ENCODE peak calls at places on chromosomes 1 and 21, in eight cellular contexts. Q is A549, A is OCI-LY7, Y is fibroblast of lung, B is K562, Z is GM23338, C is GM23248, N is mesenchymal stem cell. D is an unnamed sample.
A peak's percentile ranks its signal among the peaks of the same experiment; 100 is the strongest.

GRCh38 chr1:95002657-95003432 is 69.9 kb downstream of the ALG14 start:
- DNase-seq in N (peak; percentile 38), A (no peak), B (peak; percentile 10), C (peak; percentile 63), Z (no peak), Y (peak; percentile 45), Q (no peak), D (no peak)

GRCh38 chr1:105137543-105138444 is 1388.1 kb downstream of the AMY1C start:
- DNase-seq in Y (no peak), Q (no peak), A (peak; percentile 29), C (peak; percentile 11), B (peak; percentile 21), Z (peak; percentile 80), N (peak; percentile 25), D (peak; percentile 35)

GRCh38 chr1:15993666-15994065 is 10.4 kb upstream of the SRARP start:
- DNase-seq in Z (no peak), B (no peak), A (no peak), N (no peak), Y (no peak), C (no peak), Q (no peak), D (no peak)

GRCh38 chr21:38820471-38821239 is 14.9 kb downstream of the ETS2 start:
- DNase-seq in B (no peak), Q (no peak), C (no peak), Y (peak; percentile 62), Z (no peak), A (no peak), N (no peak), D (no peak)

GRCh38 chr21:17775431-17776126 is 43.6 kb downstream of the C21orf91 start:
- DNase-seq in Z (no peak), A (peak; percentile 28), C (no peak), N (no peak), Q (no peak), Y (no peak), B (no peak), D (no peak)

GRCh38 chr1:151612506-151613274 is 840 bp downstream of the SNX27 start:
- DNase-seq in A (peak; percentile 30), Z (peak; percentile 53), N (peak; percentile 54), C (peak; percentile 65), Q (no peak), Y (peak; percentile 17), B (peak; percentile 40), D (peak; percentile 57)

GRCh38 chr1:182029379-182030331 is 31.9 kb downstream of the ZNF648 start:
- DNase-seq in Z (peak; percentile 99), Q (peak; percentile 77), Y (peak; percentile 82), A (peak; percentile 98), B (peak; percentile 97), C (peak; percentile 97), N (peak; percentile 78), D (peak; percentile 99)

GRCh38 chr21:46084041-46084561 is 13.8 kb upstream of the COL6A2 start:
- DNase-seq in A (no peak), B (no peak), Y (no peak), Q (no peak), Z (no peak), C (no peak), N (no peak), D (no peak)

GRCh38 chr1:14945132-14946010 is 208.2 kb upstream of the TMEM51 start:
- DNase-seq in B (no peak), A (no peak), Q (no peak), N (peak; percentile 90), Y (peak; percentile 89), Z (peak; percentile 68), C (peak; percentile 89), D (no peak)

GRCh38 chr1:240515505-240515904 is 96.5 kb downstream of the GREM2 start:
- DNase-seq in Z (no peak), Q (no peak), Y (no peak), A (no peak), C (peak; percentile 57), N (peak; percentile 24), B (no peak), D (no peak)

GRCh38 chr1:201555593-201555945 is 16.6 kb downstream of the NAV1 start:
- DNase-seq in Z (no peak), C (no peak), A (no peak), B (no peak), Q (no peak), N (no peak), Y (no peak), D (no peak)

GRCh38 chr1:29876902-29877301 is 640.6 kb downstream of the PTPRU start:
- DNase-seq in Q (no peak), Y (no peak), N (no peak), B (peak; percentile 23), C (peak; percentile 4), Z (peak; percentile 79), A (no peak), D (no peak)

GRCh38 chr1:223831755-223832636 is 13.8 kb downstream of the TP53BP2 start:
- DNase-seq in Y (peak; percentile 74), A (no peak), B (no peak), Q (peak; percentile 38), C (peak; percentile 84), N (peak; percentile 72), Z (no peak), D (no peak)

DNA sequence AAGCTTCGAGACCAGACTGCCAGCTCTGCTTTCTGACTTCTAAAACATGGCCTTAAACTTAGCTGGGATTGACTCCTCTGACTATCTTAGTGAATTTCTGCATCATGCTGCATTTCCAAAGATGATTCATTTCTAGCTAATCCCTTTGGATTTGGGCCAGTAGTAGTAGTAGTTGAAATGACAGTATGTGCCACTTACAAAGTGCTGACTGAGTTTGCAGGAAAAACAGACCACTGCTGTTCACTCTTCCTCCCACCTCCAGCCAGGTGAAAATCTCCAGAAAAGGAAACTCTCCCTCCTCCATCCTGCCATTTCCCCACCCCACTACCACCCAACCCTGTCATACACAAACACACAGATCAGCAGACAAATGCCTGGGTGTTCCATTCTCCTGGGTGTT is 8.5 kb upstream of the SSX2IP start:
- DNase-seq in B (peak; percentile 59), C (peak; percentile 97), A (no peak), N (peak; percentile 88), Y (peak; percentile 90), Z (no peak), Q (peak; percentile 16), D (no peak)
- H3K27ac ChIP-seq in B (peak overlapping the region; percentile 57), C (peak overlapping the region; percentile 91), A (no peak overlapping the region), N (peak overlapping the region; percentile 66), Y (peak overlapping the region; percentile 69), Z (peak overlapping the region; percentile 48), Q (peak overlapping the region; percentile 14), D (no peak overlapping the region)

GRCh38 chr1:243508303-243508713 is 252.5 kb downstream of the SDCCAG8 start:
- DNase-seq in B (no peak), A (no peak), Q (no peak), Y (no peak), N (no peak), Z (no peak), C (no peak), D (peak; percentile 61)

GRCh38 chr1:243510928-243511327 is 255.1 kb downstream of the SDCCAG8 start:
- DNase-seq in C (no peak), Z (no peak), Y (no peak), Q (no peak), A (no peak), N (no peak), B (no peak), D (no peak)

GRCh38 chr1:243508964-243509363 is 253.1 kb downstream of the SDCCAG8 start:
- DNase-seq in Z (no peak), C (no peak), B (no peak), Y (no peak), A (no peak), N (no peak), Q (no peak), D (no peak)

GRCh38 chr1:243514927-243515326 is 259.1 kb downstream of the SDCCAG8 start:
- DNase-seq in Z (no peak), C (no peak), A (no peak), Q (no peak), B (no peak), Y (no peak), N (no peak), D (no peak)

DNA sequence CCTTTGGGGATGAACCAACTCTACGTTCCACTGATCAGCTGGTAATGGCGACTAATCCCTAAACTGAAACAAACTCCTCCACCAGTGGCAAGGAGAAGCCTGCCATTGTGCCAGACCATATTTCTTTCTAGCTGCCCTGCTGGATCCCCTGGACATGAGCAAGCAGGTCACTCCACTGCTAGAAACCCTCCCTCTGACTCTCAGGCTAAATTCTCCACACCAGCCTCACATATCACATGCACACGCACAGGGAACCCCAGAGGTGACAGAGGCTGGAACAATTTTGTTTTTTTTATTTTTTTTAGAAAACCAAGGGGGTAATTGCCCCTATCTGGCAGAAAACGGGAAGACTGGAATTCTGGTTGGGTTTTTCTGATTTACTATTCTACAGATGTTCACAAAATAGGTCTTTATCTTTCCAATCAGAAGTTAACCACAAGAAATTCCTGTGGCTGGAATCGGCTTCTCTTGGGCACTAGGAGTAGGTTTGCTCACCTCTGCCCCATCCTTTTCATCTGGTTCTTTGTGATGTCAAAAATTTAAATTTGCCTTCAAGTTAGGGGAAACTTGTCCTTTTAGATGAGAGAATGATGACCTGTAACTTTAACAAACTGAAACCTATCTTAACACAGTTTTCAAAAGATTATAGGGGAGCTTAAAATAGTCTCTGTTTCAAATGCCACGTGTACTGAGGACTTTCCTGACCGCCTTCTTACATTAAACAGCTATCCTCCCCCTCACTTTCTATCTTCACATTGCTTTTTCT is 258.1 kb downstream of the SDCCAG8 start:
- DNase-seq in C (peak; percentile 49), Y (peak; percentile 27), Z (no peak), N (peak; percentile 69), B (no peak), A (no peak), Q (no peak), D (no peak)
- H3K4me2 ChIP-seq in C (no peak overlapping the region), Y (no peak overlapping the region), Z (no peak overlapping the region), N (no peak overlapping the region), B (no peak overlapping the region), A (no peak overlapping the region), Q (no peak overlapping the region), D (no peak overlapping the region)

GRCh38 chr1:109788695-109789521 is 25.2 kb upstream of the EPS8L3 start:
- DNase-seq in Z (peak; percentile 72), Y (no peak), B (peak; percentile 73), Q (peak; percentile 58), C (peak; percentile 50), A (peak; percentile 10), N (peak; percentile 51), D (no peak)
- H3K4me3 ChIP-seq in Z (no peak overlapping the region), Y (no peak overlapping the region), B (no peak overlapping the region), Q (no peak overlapping the region), C (no peak overlapping the region), A (no peak overlapping the region), N (no peak overlapping the region), D (no peak overlapping the region)

GRCh38 chr1:43439121-43439581 is 14.6 kb downstream of the HYI start:
- DNase-seq in Q (no peak), Z (no peak), A (no peak), C (no peak), N (no peak), B (no peak), Y (no peak), D (no peak)

GRCh38 chr1:43438006-43438405 is 15.7 kb downstream of the HYI start:
- DNase-seq in C (no peak), B (no peak), N (no peak), Q (no peak), A (no peak), Z (no peak), Y (no peak), D (no peak)

GRCh38 chr1:43436371-43436770 is 17.4 kb downstream of the HYI start:
- DNase-seq in N (no peak), B (no peak), Z (no peak), Y (no peak), Q (no peak), A (no peak), C (no peak), D (no peak)

GRCh38 chr1:43438576-43439120 is 15.1 kb downstream of the HYI start:
- DNase-seq in B (no peak), A (no peak), Z (no peak), Q (no peak), Y (no peak), C (no peak), N (no peak), D (no peak)

GRCh38 chr1:43437031-43437973 is 16.4 kb downstream of the HYI start:
- DNase-seq in Z (peak; percentile 36), Q (no peak), Y (no peak), N (no peak), B (no peak), C (no peak), A (no peak), D (no peak)
- H3K27ac ChIP-seq in Z (no peak overlapping the region), Q (no peak overlapping the region), Y (no peak overlapping the region), N (no peak overlapping the region), B (no peak overlapping the region), C (no peak overlapping the region), A (no peak overlapping the region), D (no peak overlapping the region)

D was measured in DND-41.